ENCODE peak calls at places on chromosomes 6 and 20, in five cellular contexts. A, P, I, E and Z are unnamed samples.

GRCh38 chr20:23061713-23062561 is 12.5 kb upstream of the THBD start:
- DNase-seq in A (no peak), P (no peak), I (peak), E (no peak), Z (peak)

GRCh38 chr20:4069741-4070140 is 54.4 kb upstream of the RNF24 start:
- DNase-seq in A (no peak), P (no peak), I (no peak), E (no peak), Z (no peak)

GRCh38 chr6:33851959-33852358 is 48.2 kb upstream of the MLN start:
- DNase-seq in A (no peak), P (no peak), I (peak), E (no peak), Z (no peak)

GRCh38 chr20:43771791-43772190 is 45.0 kb upstream of the GTSF1L start:
- DNase-seq in A (no peak), P (no peak), I (no peak), E (no peak), Z (no peak)

GRCh38 chr6:158869010-158869603 is 49.9 kb upstream of the EZR start:
- DNase-seq in A (no peak), P (no peak), I (no peak), E (no peak), Z (no peak)

GRCh38 chr6:130848945-130849344 is 21.7 kb downstream of the SMLR1 start:
- DNase-seq in A (no peak), P (no peak), I (no peak), E (no peak), Z (no peak)

GRCh38 chr6:2103644-2104523 is 141.5 kb downstream of the GMDS start:
- DNase-seq in A (no peak), P (no peak), I (no peak), E (no peak), Z (no peak)

GRCh38 chr6:16635291-16635809 is 125.9 kb downstream of the ATXN1 start:
- DNase-seq in A (no peak), P (no peak), I (no peak), E (no peak), Z (no peak)

GRCh38 chr6:154093231-154094044 is 54.4 kb downstream of the OPRM1 start:
- DNase-seq in A (no peak), P (no peak), I (no peak), E (no peak), Z (no peak)

GRCh38 chr20:4513720-4514119 is 208.0 kb upstream of the PRND start:
- DNase-seq in A (no peak), P (no peak), I (no peak), E (no peak), Z (no peak)

GRCh38 chr6:37845930-37846329 is 26.4 kb downstream of the ZFAND3 start:
- DNase-seq in A (no peak), P (no peak), I (no peak), E (no peak), Z (no peak)
- H3K27ac ChIP-seq in A (no peak), P (no peak), I (no peak), E (no peak), Z (no peak)

DNA sequence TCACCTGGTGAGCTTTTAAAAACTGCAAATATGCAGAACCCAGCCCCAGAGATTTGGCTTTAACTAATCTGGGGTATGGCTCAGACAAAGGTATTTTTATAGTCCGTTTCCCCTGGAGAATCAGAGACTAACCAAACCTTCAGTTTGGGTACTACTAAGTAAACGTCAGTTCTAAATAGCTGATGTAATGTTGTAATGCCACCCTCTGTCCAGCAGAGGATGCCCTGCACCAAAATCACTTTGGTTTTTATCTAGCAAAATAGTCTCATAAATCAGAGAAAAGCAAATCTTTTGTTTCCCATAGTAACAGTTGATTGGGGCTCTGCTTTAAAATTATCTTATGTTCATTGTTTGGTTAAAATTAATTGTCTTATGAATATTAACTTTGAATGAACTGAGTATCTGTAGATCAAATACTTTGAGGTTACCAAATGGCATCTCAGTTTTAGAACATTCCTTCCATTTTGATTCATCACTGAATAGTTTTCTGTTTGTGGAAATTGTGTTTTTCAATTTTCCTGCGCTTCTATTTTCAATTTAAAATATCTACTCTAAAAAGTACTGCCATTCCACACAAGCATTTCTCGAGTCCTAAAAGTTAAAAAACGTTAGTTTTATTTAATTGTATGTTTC is 278.3 kb upstream of the PLCB4 start:
- DNase-seq in A (no peak), P (no peak), I (peak), E (no peak), Z (no peak)
- H3K27ac ChIP-seq in A (no peak), P (no peak), I (no peak), E (no peak), Z (no peak)

DNA sequence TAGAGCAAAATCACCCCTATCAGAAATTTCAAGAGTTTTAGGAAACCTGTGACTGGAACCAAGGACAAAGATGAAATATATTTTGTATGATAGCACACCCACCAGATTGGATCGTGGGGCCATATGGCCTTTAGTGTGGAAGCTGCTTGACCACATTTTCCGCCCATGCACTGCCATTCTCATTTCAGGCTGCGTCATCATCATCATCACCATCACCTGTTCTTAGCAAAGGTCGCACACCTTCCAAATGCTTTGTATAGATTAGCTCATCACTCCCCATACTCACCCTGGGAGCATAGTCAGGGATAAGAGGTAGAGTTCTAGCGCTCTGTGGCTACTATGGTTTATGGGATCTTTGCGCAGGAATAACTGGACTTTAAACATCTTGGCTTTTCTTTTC is 185.7 kb downstream of the MTHFD1L start:
- DNase-seq in A (no peak), P (no peak), I (no peak), E (no peak), Z (no peak)
- H3K27ac ChIP-seq in A (no peak), P (no peak), I (no peak), E (no peak), Z (no peak)

GRCh38 chr6:15335385-15335784 is 89.5 kb downstream of the JARID2 start:
- DNase-seq in A (no peak), P (no peak), I (no peak), E (no peak), Z (no peak)
- H3K27ac ChIP-seq in A (no peak), P (no peak), I (no peak), E (no peak), Z (no peak)